ENCODE peak calls at places on chromosomes 2 and 18, in five cellular contexts. U is upper lobe of right lung; F is RPMI7951; L is CD8-positive, alpha-beta T cell; S is progenitor cell of endocrine pancreas. X is an unnamed sample.

GRCh38 chr18:9209230-9209629 is 72.6 kb downstream of the ANKRD12 start:
- DNase-seq in U (no peak), F (no peak), L (no peak), S (no peak), X (no peak)

GRCh38 chr2:199459286-199460100 is 1.8 kb upstream of the SATB2 start:
- DNase-seq in U (peak; percentile 95), F (peak; percentile 95), L (peak; percentile 31), S (peak; percentile 83), X (peak; percentile 93)

GRCh38 chr2:108616290-108616689 is 82.0 kb downstream of the LIMS1 start:
- DNase-seq in U (no peak), F (no peak), L (no peak), S (no peak), X (no peak)

GRCh38 chr2:220811115-220811514 is 761.0 kb downstream of the EPHA4 start:
- DNase-seq in U (no peak), F (no peak), L (no peak), S (no peak), X (peak; percentile 7)

GRCh38 chr2:232483923-232484627 is 3.6 kb downstream of the ECEL1 start:
- DNase-seq in U (peak; percentile 51), F (no peak), L (no peak), S (no peak), X (no peak)

GRCh38 chr2:174752403-174753037 is 11.8 kb downstream of the CHRNA1 start:
- DNase-seq in U (no peak), F (no peak), L (no peak), S (no peak), X (no peak)

GRCh38 chr2:109722026-109722425 is 72.1 kb upstream of the RGPD5 start:
- DNase-seq in U (peak; percentile 76), F (no peak), L (no peak), S (no peak), X (no peak)

GRCh38 chr18:40925071-40925541 is 1029.9 kb upstream of the PIK3C3 start:
- DNase-seq in U (no peak), F (no peak), L (no peak), S (no peak), X (no peak)

GRCh38 chr2:50782543-50782942 is 249.4 kb downstream of the NRXN1 start:
- DNase-seq in U (no peak), F (no peak), L (no peak), S (no peak), X (no peak)

GRCh38 chr2:117085256-117085655 is 729.2 kb upstream of the DDX18 start:
- DNase-seq in U (no peak), F (no peak), L (no peak), S (no peak), X (no peak)

GRCh38 chr2:98552499-98553179 is 55.7 kb downstream of the COA5 start:
- DNase-seq in U (no peak), F (no peak), L (no peak), S (no peak), X (no peak)

GRCh38 chr2:104929663-104930062 is 75.7 kb downstream of the POU3F3 start:
- DNase-seq in U (no peak), F (no peak), L (no peak), S (no peak), X (no peak)

GRCh38 chr2:172970660-172971059 is 105.0 kb upstream of the MAP3K20 start:
- DNase-seq in U (no peak), F (peak; percentile 43), L (peak; percentile 21), S (no peak), X (no peak)

GRCh38 chr2:190649798-190650390 is 1.0 kb downstream of the NAB1 start:
- DNase-seq in U (no peak), F (peak; percentile 33), L (no peak), S (no peak), X (peak; percentile 37)

GRCh38 chr2:42879913-42880737 is 87.7 kb upstream of the HAAO start:
- DNase-seq in U (no peak), F (no peak), L (no peak), S (no peak), X (no peak)

GRCh38 chr2:31312898-31313297 is 78.9 kb downstream of the EHD3 start:
- DNase-seq in U (no peak), F (peak; percentile 42), L (no peak), S (no peak), X (peak; percentile 42)

GRCh38 chr2:85707304-85707703 is 13.1 kb downstream of the GNLY start:
- DNase-seq in U (no peak), F (peak; percentile 81), L (peak; percentile 57), S (no peak), X (peak; percentile 81)

GRCh38 chr2:142767847-142768246 is 109.6 kb upstream of the KYNU start:
- DNase-seq in U (no peak), F (no peak), L (no peak), S (no peak), X (no peak)

GRCh38 chr2:6948081-6949008 is 31.1 kb downstream of the RNF144A start:
- DNase-seq in U (no peak), F (no peak), L (no peak), S (no peak), X (no peak)

GRCh38 chr2:113060396-113060795 is 1.4 kb downstream of the IL36RN start:
- DNase-seq in U (no peak), F (no peak), L (no peak), S (no peak), X (no peak)

GRCh38 chr2:52976132-52976949 is 791.3 kb upstream of the CHAC2 start:
- DNase-seq in U (no peak), F (no peak), L (no peak), S (no peak), X (no peak)

GRCh38 chr2:6068441-6068935 is 376.3 kb downstream of the SOX11 start:
- DNase-seq in U (no peak), F (peak; percentile 57), L (no peak), S (no peak), X (no peak)

GRCh38 chr2:40219141-40219540 is 232.7 kb downstream of the SLC8A1 start:
- DNase-seq in U (no peak), F (no peak), L (no peak), S (no peak), X (no peak)

GRCh38 chr2:130150181-130151144 is 5.6 kb upstream of the CCDC74B start:
- DNase-seq in U (peak; percentile 58), F (no peak), L (no peak), S (no peak), X (no peak)

GRCh38 chr2:101486994-101487393 is 12.1 kb upstream of the RFX8 start:
- DNase-seq in U (no peak), F (no peak), L (no peak), S (no peak), X (no peak)

X was measured in Daoy.